ENCODE peak calls at places on chromosome 4, in four cellular contexts. E, C, V and I are unnamed samples.
A peak's percentile ranks its signal among the peaks of the same experiment; 100 is the strongest.

GRCh38 chr4:17335371-17335770 is 176.5 kb downstream of the QDPR start:
- DNase-seq in E (no peak), C (no peak), V (no peak), I (no peak)

GRCh38 chr4:125749354-125749753 is 434.6 kb downstream of the FAT4 start:
- DNase-seq in E (no peak), C (no peak), V (no peak), I (no peak)

GRCh38 chr4:86582453-86582852 is 11.7 kb upstream of the PTPN13 start:
- DNase-seq in E (no peak), C (no peak), V (no peak), I (no peak)

GRCh38 chr4:8861576-8862279 is 9.9 kb downstream of the HMX1 start:
- DNase-seq in E (no peak), C (no peak), V (no peak), I (no peak)

GRCh38 chr4:40453912-40454311 is 118.8 kb downstream of the CHRNA9 start:
- DNase-seq in E (no peak), C (no peak), V (no peak), I (no peak)

GRCh38 chr4:52172166-52172565 is 121.1 kb downstream of the SPATA18 start:
- DNase-seq in E (no peak), C (peak; percentile 18), V (no peak), I (no peak)

GRCh38 chr4:47483722-47484121 is 1.4 kb upstream of the ATP10D start:
- DNase-seq in E (no peak), C (no peak), V (no peak), I (peak; percentile 9)

GRCh38 chr4:3375688-3376087 is 66.1 kb upstream of the HGFAC start:
- DNase-seq in E (no peak), C (peak; percentile 67), V (no peak), I (peak; percentile 87)

GRCh38 chr4:33725861-33726260 is 2518.5 kb downstream of the ARAP2 start:
- DNase-seq in E (no peak), C (no peak), V (no peak), I (no peak)

GRCh38 chr4:33724685-33725084 is 2519.6 kb downstream of the ARAP2 start:
- DNase-seq in E (no peak), C (peak; percentile 31), V (no peak), I (no peak)

GRCh38 chr4:33722254-33722653 is 2522.1 kb downstream of the ARAP2 start:
- DNase-seq in E (no peak), C (peak; percentile 82), V (no peak), I (peak; percentile 85)

GRCh38 chr4:33722800-33723511 is 2521.4 kb downstream of the ARAP2 start:
- DNase-seq in E (no peak), C (peak; percentile 81), V (no peak), I (peak; percentile 74)
- TF ChIP-seq CTCF in E (no peak), C (peak; percentile 33), V (no peak), I (peak; percentile 40)

DNA sequence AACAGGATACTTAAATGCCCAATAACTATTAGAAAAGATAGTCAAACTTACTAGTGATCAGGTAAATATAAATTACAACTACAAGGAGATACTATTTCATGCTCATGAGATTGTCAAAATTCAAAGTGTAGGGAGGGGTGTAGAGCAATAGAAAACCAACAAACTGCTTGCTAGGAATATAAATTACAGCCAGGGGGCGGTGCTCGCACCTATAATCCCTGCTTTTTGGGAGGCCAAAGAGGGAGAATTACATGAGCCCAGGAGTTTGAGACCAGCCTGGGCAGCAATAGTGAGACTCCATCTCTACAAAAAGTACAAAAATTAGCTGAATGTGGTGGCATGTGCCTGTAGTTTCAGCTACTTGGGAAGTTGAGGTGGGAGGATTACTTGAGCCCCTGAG is 556.5 kb upstream of the NR3C2 start:
- DNase-seq in E (no peak), C (peak; percentile 14), V (no peak), I (no peak)
- TF ChIP-seq CTCF in E (peak; percentile 30), C (peak; percentile 16), V (no peak), I (peak; percentile 17)

GRCh38 chr4:156981262-156981661 is 9.7 kb upstream of the PDGFC start:
- DNase-seq in E (no peak), C (no peak), V (no peak), I (no peak)

GRCh38 chr4:156977435-156978160 is 6.0 kb upstream of the PDGFC start:
- DNase-seq in E (no peak), C (peak; percentile 64), V (no peak), I (peak; percentile 99)

DNA sequence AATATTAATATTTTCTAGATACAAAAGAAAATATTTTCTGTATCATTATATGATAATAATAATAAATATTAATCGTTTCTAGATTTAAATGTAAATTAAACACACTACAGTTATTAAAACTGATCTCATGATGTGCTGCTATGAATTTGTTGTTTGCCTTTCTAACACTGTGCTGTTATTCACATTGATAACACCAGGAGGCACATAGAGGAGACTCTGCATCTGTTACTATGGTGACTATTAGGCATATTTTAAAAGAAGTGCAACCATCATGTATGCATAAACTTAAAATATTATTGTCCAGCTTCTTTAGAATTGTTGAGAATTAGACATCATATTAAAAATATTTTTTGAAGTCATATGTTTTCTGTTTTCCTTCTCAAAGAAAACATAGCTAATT is 11.8 kb upstream of the PDGFC start:
- DNase-seq in E (no peak), C (peak; percentile 53), V (no peak), I (peak; percentile 56)
- TF ChIP-seq CTCF in E (peak; percentile 23), C (peak; percentile 64), V (no peak), I (peak; percentile 51)

GRCh38 chr4:146175541-146176453 is at the start of gene LSM6:
- DNase-seq in E (peak; percentile 71), C (peak; percentile 88), V (peak; percentile 66), I (peak; percentile 94)
- TF ChIP-seq CTCF in E (no peak), C (no peak), V (no peak), I (peak; percentile 3)

GRCh38 chr4:91116861-91117260 is 989.7 kb downstream of the CCSER1 start:
- DNase-seq in E (no peak), C (peak; percentile 31), V (no peak), I (no peak)

GRCh38 chr4:91114386-91114785 is 987.2 kb downstream of the CCSER1 start:
- DNase-seq in E (no peak), C (no peak), V (no peak), I (no peak)

GRCh38 chr4:91111556-91111955 is 984.4 kb downstream of the CCSER1 start:
- DNase-seq in E (no peak), C (no peak), V (no peak), I (no peak)

GRCh38 chr4:91108751-91109150 is 981.6 kb downstream of the CCSER1 start:
- DNase-seq in E (no peak), C (no peak), V (no peak), I (no peak)

GRCh38 chr4:91113130-91113706 is 986.0 kb downstream of the CCSER1 start:
- DNase-seq in E (no peak), C (peak; percentile 51), V (no peak), I (peak; percentile 2)
- TF ChIP-seq CTCF in E (peak; percentile 71), C (peak; percentile 29), V (no peak), I (peak; percentile 24)

GRCh38 chr4:119053997-119054396 is 81.6 kb upstream of the MYOZ2 start:
- DNase-seq in E (no peak), C (no peak), V (no peak), I (no peak)

GRCh38 chr4:119057417-119057816 is 78.2 kb upstream of the MYOZ2 start:
- DNase-seq in E (no peak), C (no peak), V (no peak), I (no peak)

GRCh38 chr4:119053245-119053644 is 82.4 kb upstream of the MYOZ2 start:
- DNase-seq in E (no peak), C (no peak), V (no peak), I (no peak)

GRCh38 chr4:119059221-119059620 is 76.4 kb upstream of the MYOZ2 start:
- DNase-seq in E (no peak), C (no peak), V (no peak), I (no peak)
- TF ChIP-seq CTCF in E (no peak), C (no peak), V (no peak), I (no peak)

DNA sequence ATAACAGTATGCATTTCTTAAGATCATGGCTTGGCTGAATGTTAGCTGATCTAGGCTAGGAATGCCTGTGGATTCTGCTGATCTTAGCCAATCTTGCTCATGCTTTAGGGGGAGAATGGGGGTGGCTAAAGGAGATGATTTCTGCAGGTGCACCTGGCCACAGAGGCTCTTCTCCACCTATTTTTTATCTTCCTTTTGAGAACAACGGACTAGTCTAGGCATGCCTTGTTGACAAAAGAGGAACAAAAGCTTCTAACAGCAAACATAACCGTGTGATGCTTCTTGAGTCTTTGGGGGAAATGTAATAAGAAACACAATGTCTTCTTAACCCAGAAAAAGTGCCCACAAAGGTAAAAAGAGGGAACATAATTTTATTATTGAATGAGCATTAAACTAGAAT is 743.5 kb downstream of the ARAP2 start:
- DNase-seq in E (no peak), C (no peak), V (no peak), I (no peak)
- TF ChIP-seq CTCF in E (no peak), C (no peak), V (no peak), I (no peak)

GRCh38 chr4:157300678-157301077 is 80.2 kb downstream of the GRIA2 start:
- DNase-seq in E (no peak), C (no peak), V (no peak), I (no peak)
- TF ChIP-seq CTCF in E (no peak), C (no peak), V (no peak), I (no peak)

GRCh38 chr4:37422102-37422501 is 177.6 kb downstream of the NWD2 start:
- DNase-seq in E (no peak), C (no peak), V (no peak), I (no peak)
- TF ChIP-seq CTCF in E (no peak), C (no peak), V (no peak), I (no peak)

GRCh38 chr4:10051536-10052135 is 30.3 kb upstream of the SLC2A9 start:
- DNase-seq in E (no peak), C (no peak), V (no peak), I (no peak)
- TF ChIP-seq CTCF in E (no peak), C (no peak), V (no peak), I (no peak)